ENCODE peak calls at places on chromosomes 1 and 21, in four cellular contexts. S is hypothalamus; Q is activated CD4-positive, alpha-beta T cell treated with anti-CD3 and anti-CD28 coated beads for 48 hours; K is H7. N is an unnamed sample.

GRCh38 chr1:108661030-108661609 is at the start of gene HENMT1:
- DNase-seq in K (peak), Q (peak), S (peak), N (peak)

GRCh38 chr21:42120056-42120903 is 49.2 kb downstream of the UMODL1 start:
- DNase-seq in S (no peak), Q (no peak), K (no peak), N (peak)

GRCh38 chr21:32131960-32132359 is 146.9 kb downstream of the MIS18A start:
- DNase-seq in Q (no peak), S (no peak), K (no peak), N (no peak)

GRCh38 chr1:226403522-226404034 is 4.3 kb downstream of the PARP1 start:
- DNase-seq in Q (peak), S (no peak), K (peak), N (peak)

GRCh38 chr1:159441360-159441759 is 1.8 kb downstream of the OR10J1 start:
- DNase-seq in Q (no peak), K (no peak), S (no peak), N (no peak)

GRCh38 chr1:191528275-191528674 is 630.0 kb upstream of the RGS18 start:
- DNase-seq in Q (no peak), K (no peak), S (no peak), N (no peak)

GRCh38 chr21:39313042-39313456 is 383 bp downstream of the BRWD1 start:
- DNase-seq in Q (peak), K (peak), S (peak), N (no peak)

GRCh38 chr1:13699936-13700520 is at the start of gene PRDM2:
- DNase-seq in Q (peak), S (no peak), K (peak), N (peak)

GRCh38 chr1:163509126-163509525 is 187.4 kb downstream of the NUF2 start:
- DNase-seq in Q (no peak), S (no peak), K (no peak), N (no peak)

GRCh38 chr1:7893529-7894180 is 40.8 kb upstream of the UTS2 start:
- DNase-seq in Q (no peak), S (no peak), K (no peak), N (no peak)

GRCh38 chr1:230868736-230869385 is 540 bp upstream of the C1orf198 start:
- DNase-seq in K (no peak), S (no peak), Q (peak), N (peak)

GRCh38 chr1:48003741-48004503 is 6.7 kb upstream of the TRABD2B start:
- DNase-seq in Q (no peak), S (no peak), K (no peak), N (no peak)

GRCh38 chr1:196160066-196160795 is 448.0 kb downstream of the KCNT2 start:
- DNase-seq in S (no peak), K (no peak), Q (no peak), N (no peak)

GRCh38 chr1:25799758-25800537 is at the start of gene SELENON:
- DNase-seq in K (peak), S (no peak), Q (peak), N (peak)

GRCh38 chr1:163656367-163656766 is 334.6 kb downstream of the NUF2 start:
- DNase-seq in S (no peak), K (no peak), Q (no peak), N (no peak)

GRCh38 chr1:163241716-163242115 is 39.0 kb upstream of the RGS5 start:
- DNase-seq in K (no peak), Q (no peak), S (no peak), N (no peak)

GRCh38 chr1:223248787-223249175 is 105.7 kb upstream of the TLR5 start:
- DNase-seq in K (no peak), Q (peak), S (no peak), N (peak)

GRCh38 chr21:45142916-45143315 is 68.5 kb downstream of the ADARB1 start:
- DNase-seq in Q (no peak), K (no peak), S (no peak), N (no peak)

GRCh38 chr1:163072658-163073057 is 3.5 kb downstream of the RGS4 start:
- DNase-seq in Q (no peak), S (no peak), K (no peak), N (no peak)

GRCh38 chr1:64757213-64757612 is 12.3 kb downstream of the RAVER2 start:
- DNase-seq in S (no peak), Q (no peak), K (no peak), N (no peak)

GRCh38 chr1:151311589-151312331 is 15.5 kb downstream of the PI4KB start:
- DNase-seq in K (no peak), Q (peak), S (no peak), N (no peak)

GRCh38 chr1:47644216-47644581 is 206.4 kb downstream of the FOXD2 start:
- DNase-seq in S (no peak), Q (no peak), K (peak), N (no peak)

GRCh38 chr1:20727746-20728316 is 4.7 kb downstream of the SH2D5 start:
- DNase-seq in K (peak), S (no peak), Q (no peak), N (no peak)

GRCh38 chr1:118483245-118484006 is 298.4 kb upstream of the SPAG17 start:
- DNase-seq in K (no peak), S (no peak), Q (no peak), N (no peak)

GRCh38 chr21:40835179-40835694 is 11.7 kb downstream of the DSCAM start:
- DNase-seq in Q (no peak), K (no peak), S (no peak), N (no peak)

GRCh38 chr1:225887030-225887314 is 2.0 kb downstream of the LEFTY1 start:
- DNase-seq in K (no peak), S (no peak), Q (no peak), N (no peak)

GRCh38 chr1:212259693-212260480 is 25.3 kb upstream of the PPP2R5A start:
- DNase-seq in Q (no peak), S (no peak), K (no peak), N (no peak)

GRCh38 chr1:173050865-173051264 is at the start of gene TNFSF18:
- DNase-seq in S (no peak), K (no peak), Q (no peak), N (peak)

GRCh38 chr1:115176189-115176588 is 86.9 kb upstream of the TSPAN2 start:
- DNase-seq in Q (no peak), K (no peak), S (no peak), N (no peak)

GRCh38 chr1:91732291-91732953 is 153.5 kb downstream of the TGFBR3 start:
- DNase-seq in Q (peak), S (no peak), K (no peak), N (peak)

GRCh38 chr1:220487297-220487820 is 40.6 kb upstream of the MARK1 start:
- DNase-seq in K (no peak), S (no peak), Q (peak), N (peak)

GRCh38 chr1:210687582-210688279 is 359.0 kb downstream of the HHAT start:
- DNase-seq in K (no peak), Q (peak), S (no peak), N (no peak)

GRCh38 chr1:230112131-230112701 is 45.2 kb downstream of the GALNT2 start:
- DNase-seq in K (peak), S (no peak), Q (no peak), N (peak)

GRCh38 chr1:210910020-210910575 is 223.8 kb downstream of the KCNH1 start:
- DNase-seq in Q (no peak), K (no peak), S (no peak), N (no peak)

N was measured in RPMI8226.